ENCODE peak calls at places on chromosomes 4 and X, in four cellular contexts. Z, Q, V and H are unnamed samples. For H3K4me1, the result is how much of the 10 kb centered on the place peaks cover.

GRCh38 chr4:83009529-83009928 is 1.1 kb downstream of the LIN54 start:
- DNase-seq in Z (no peak), Q (no peak), V (no peak), H (no peak)

GRCh38 chr4:39305902-39306677 is 60.1 kb downstream of the RFC1 start:
- DNase-seq in V (peak), Q (no peak), Z (no peak), H (no peak)

GRCh38 chr4:8340721-8341680 is 71.4 kb downstream of the HTRA3 start:
- DNase-seq in V (no peak), Q (peak), Z (no peak), H (no peak)

GRCh38 chr4:16537926-16538325 is 311.7 kb upstream of the TAPT1 start:
- DNase-seq in Q (no peak), Z (no peak), V (no peak), H (no peak)

GRCh38 chr4:70704333-70705145 is 16.2 kb downstream of the UTP3 start:
- DNase-seq in Q (peak), V (peak), Z (peak), H (peak)

GRCh38 chr4:181148470-181148869 is 1094.7 kb upstream of the TENM3 start:
- DNase-seq in V (no peak), Q (no peak), Z (no peak), H (no peak)

GRCh38 chr4:152161676-152162330 is 374.1 kb downstream of the FBXW7 start:
- DNase-seq in Z (no peak), Q (no peak), V (no peak), H (no peak)

GRCh38 chr4:1412376-1413220 is 6.4 kb upstream of the NKX1-1 start:
- DNase-seq in V (no peak), Q (no peak), Z (no peak), H (no peak)

GRCh38 chr4:2252530-2252924 is 9.4 kb downstream of the MXD4 start:
- DNase-seq in Z (no peak), Q (no peak), V (no peak), H (no peak)

GRCh38 chrX:17226736-17227135 is 148.3 kb upstream of the NHS start:
- DNase-seq in V (no peak), Z (peak), Q (no peak), H (no peak)

GRCh38 chrX:3699841-3700381 is 13.5 kb downstream of the PRKX start:
- DNase-seq in Q (no peak), V (no peak), Z (no peak), H (no peak)

GRCh38 chr4:157048248-157048647 is 27.7 kb upstream of the GLRB start:
- DNase-seq in Q (no peak), Z (no peak), V (no peak), H (peak)

GRCh38 chrX:87489071-87489470 is 28.5 kb upstream of the KLHL4 start:
- DNase-seq in Z (no peak), V (no peak), Q (no peak), H (no peak)

GRCh38 chrX:66672106-66672505 is 33.2 kb upstream of the EDA2R start:
- DNase-seq in Q (no peak), V (no peak), Z (no peak), H (no peak)

GRCh38 chr4:17103231-17103630 is 204.8 kb upstream of the LDB2 start:
- DNase-seq in Z (no peak), V (no peak), Q (no peak), H (no peak)

GRCh38 chr4:683982-684571 is 4.9 kb downstream of the SLC49A3 start:
- DNase-seq in Z (peak), V (no peak), Q (peak), H (peak)

GRCh38 chr4:93764647-93765246 is 63.8 kb upstream of the ATOH1 start:
- DNase-seq in V (no peak), Z (peak), Q (no peak), H (no peak)

GRCh38 chr4:142846729-142847606 is 867 bp upstream of the INPP4B start:
- DNase-seq in Z (peak), V (peak), Q (peak), H (peak)

GRCh38 chr4:185120631-185120946 is 22.5 kb upstream of the SLC25A4 start:
- DNase-seq in V (no peak), Z (no peak), Q (no peak), H (no peak)

GRCh38 chr4:185122681-185123345 is 20.3 kb upstream of the SLC25A4 start:
- DNase-seq in Z (no peak), Q (no peak), V (no peak), H (no peak)

GRCh38 chr4:185127021-185127925 is 15.8 kb upstream of the SLC25A4 start:
- DNase-seq in Q (no peak), V (no peak), Z (peak), H (no peak)

GRCh38 chr4:185119927-185120630 is 23.0 kb upstream of the SLC25A4 start:
- DNase-seq in Z (no peak), V (no peak), Q (peak), H (no peak)

DNA sequence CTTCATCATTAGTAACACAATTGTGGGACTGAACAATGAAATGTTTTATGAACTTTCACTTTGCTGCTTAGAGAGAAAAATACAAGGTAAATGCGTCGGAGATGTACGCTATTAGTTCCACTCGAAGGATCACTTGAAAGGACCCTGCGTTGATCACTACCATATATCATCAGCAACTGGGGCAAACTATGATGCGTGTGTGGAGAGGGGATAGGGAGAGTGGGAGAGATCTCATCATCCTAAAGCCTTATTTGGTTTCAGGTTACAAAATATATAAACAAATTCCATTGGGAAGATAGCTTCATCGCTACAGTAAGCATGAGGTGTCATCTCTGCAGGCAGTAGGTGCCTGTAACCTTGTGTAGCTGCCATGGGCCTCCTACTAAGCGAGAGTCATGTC is 19.6 kb upstream of the SLC25A4 start:
- DNase-seq in V (no peak), Z (no peak), Q (no peak), H (no peak)
- H3K4me3 ChIP-seq in V (no peak), Z (no peak), Q (no peak), H (no peak)

GRCh38 chrX:8319359-8319758 is 145.3 kb upstream of the VCX3B start:
- DNase-seq in Q (no peak), V (no peak), Z (peak), H (no peak)

GRCh38 chrX:8323356-8323755 is 141.3 kb upstream of the VCX3B start:
- DNase-seq in Q (no peak), V (no peak), Z (peak), H (peak)
- TF ChIP-seq CTCF in Q (no peak), V (no peak), Z (peak), H (no peak)

GRCh38 chr4:80307774-80308465 is 27.6 kb upstream of the CFAP299 start:
- DNase-seq in Z (no peak), Q (no peak), V (no peak), H (no peak)
- H3K4me1 ChIP-seq in Z (under half), Q (under half), V (under half), H (under half)

GRCh38 chrX:10098235-10098819 is 58.4 kb upstream of the CLCN4 start:
- DNase-seq in Z (no peak), Q (no peak), V (no peak), H (peak)
- H3K4me3 ChIP-seq in Z (no peak), Q (peak), V (no peak), H (no peak)